ENCODE peak calls at places on chromosomes 5 and 9, in ten cellular contexts. One of them, this sample, is unnamed.

GRCh38 chr5:10762776-10763500 is 1.9 kb upstream of the DAP start:
- DNase-seq in left lung: no peak
- DNase-seq in fibroblast of lung: no peak
- DNase-seq in aorta: no peak
- DNase-seq in WERI-Rb-1: no peak
- DNase-seq in CD8-positive, alpha-beta T cell: no peak
- DNase-seq in effector memory CD4-positive, alpha-beta T cell: no peak
- DNase-seq in A549: no peak
- DNase-seq in breast epithelium: no peak
- DNase-seq in mesenchymal stem cell: no peak
- DNase-seq in this sample: no peak

GRCh38 chr5:38720691-38721361 is 125.0 kb upstream of the OSMR start:
- DNase-seq in left lung: no peak
- DNase-seq in fibroblast of lung: no peak
- DNase-seq in aorta: no peak
- DNase-seq in WERI-Rb-1: no peak
- DNase-seq in CD8-positive, alpha-beta T cell: no peak
- DNase-seq in effector memory CD4-positive, alpha-beta T cell: no peak
- DNase-seq in A549: no peak
- DNase-seq in breast epithelium: no peak
- DNase-seq in mesenchymal stem cell: no peak
- DNase-seq in this sample: no peak

GRCh38 chr5:132193165-132193694 is 34.4 kb downstream of the P4HA2 start:
- DNase-seq in left lung: no peak
- DNase-seq in fibroblast of lung: no peak
- DNase-seq in aorta: no peak
- DNase-seq in WERI-Rb-1: no peak
- DNase-seq in CD8-positive, alpha-beta T cell: no peak
- DNase-seq in effector memory CD4-positive, alpha-beta T cell: no peak
- DNase-seq in A549: no peak
- DNase-seq in breast epithelium: no peak
- DNase-seq in mesenchymal stem cell: no peak
- DNase-seq in this sample: no peak

GRCh38 chr9:36966371-36967097 is 67.5 kb downstream of the PAX5 start:
- DNase-seq in left lung: no peak
- DNase-seq in fibroblast of lung: no peak
- DNase-seq in aorta: no peak
- DNase-seq in WERI-Rb-1: no peak
- DNase-seq in CD8-positive, alpha-beta T cell: no peak
- DNase-seq in effector memory CD4-positive, alpha-beta T cell: no peak
- DNase-seq in A549: no peak
- DNase-seq in breast epithelium: no peak
- DNase-seq in mesenchymal stem cell: no peak
- DNase-seq in this sample: no peak

GRCh38 chr5:108579236-108579635 is 168.5 kb upstream of the FER start:
- DNase-seq in left lung: no peak
- DNase-seq in fibroblast of lung: no peak
- DNase-seq in aorta: no peak
- DNase-seq in WERI-Rb-1: peak
- DNase-seq in CD8-positive, alpha-beta T cell: no peak
- DNase-seq in effector memory CD4-positive, alpha-beta T cell: no peak
- DNase-seq in A549: no peak
- DNase-seq in breast epithelium: no peak
- DNase-seq in mesenchymal stem cell: no peak
- DNase-seq in this sample: no peak

GRCh38 chr5:33649801-33650482 is 209.2 kb downstream of the TARS1 start:
- DNase-seq in left lung: no peak
- DNase-seq in fibroblast of lung: peak
- DNase-seq in aorta: no peak
- DNase-seq in WERI-Rb-1: no peak
- DNase-seq in CD8-positive, alpha-beta T cell: no peak
- DNase-seq in effector memory CD4-positive, alpha-beta T cell: no peak
- DNase-seq in A549: peak
- DNase-seq in breast epithelium: no peak
- DNase-seq in mesenchymal stem cell: peak
- DNase-seq in this sample: peak

GRCh38 chr5:133756036-133756435 is 143.7 kb upstream of the FSTL4 start:
- DNase-seq in left lung: no peak
- DNase-seq in fibroblast of lung: no peak
- DNase-seq in aorta: no peak
- DNase-seq in WERI-Rb-1: no peak
- DNase-seq in CD8-positive, alpha-beta T cell: no peak
- DNase-seq in effector memory CD4-positive, alpha-beta T cell: no peak
- DNase-seq in A549: no peak
- DNase-seq in breast epithelium: no peak
- DNase-seq in mesenchymal stem cell: no peak
- DNase-seq in this sample: no peak

GRCh38 chr9:90925581-90926257 is 124.1 kb downstream of the SYK start:
- DNase-seq in left lung: no peak
- DNase-seq in fibroblast of lung: peak
- DNase-seq in aorta: no peak
- DNase-seq in WERI-Rb-1: no peak
- DNase-seq in CD8-positive, alpha-beta T cell: no peak
- DNase-seq in effector memory CD4-positive, alpha-beta T cell: no peak
- DNase-seq in A549: peak
- DNase-seq in breast epithelium: no peak
- DNase-seq in mesenchymal stem cell: peak
- DNase-seq in this sample: peak

GRCh38 chr9:14153310-14153720 is 160.6 kb downstream of the NFIB start:
- DNase-seq in left lung: no peak
- DNase-seq in fibroblast of lung: no peak
- DNase-seq in aorta: no peak
- DNase-seq in WERI-Rb-1: peak
- DNase-seq in CD8-positive, alpha-beta T cell: no peak
- DNase-seq in effector memory CD4-positive, alpha-beta T cell: no peak
- DNase-seq in A549: no peak
- DNase-seq in breast epithelium: no peak
- DNase-seq in mesenchymal stem cell: no peak
- DNase-seq in this sample: no peak

GRCh38 chr9:112203536-112203935 is 28.4 kb upstream of the SUSD1 start:
- DNase-seq in left lung: no peak
- DNase-seq in fibroblast of lung: peak
- DNase-seq in aorta: no peak
- DNase-seq in WERI-Rb-1: no peak
- DNase-seq in CD8-positive, alpha-beta T cell: no peak
- DNase-seq in effector memory CD4-positive, alpha-beta T cell: no peak
- DNase-seq in A549: no peak
- DNase-seq in breast epithelium: no peak
- DNase-seq in mesenchymal stem cell: peak
- DNase-seq in this sample: no peak

GRCh38 chr5:68285857-68286611 is 70.5 kb downstream of the PIK3R1 start:
- DNase-seq in left lung: no peak
- DNase-seq in fibroblast of lung: peak
- DNase-seq in aorta: no peak
- DNase-seq in WERI-Rb-1: no peak
- DNase-seq in CD8-positive, alpha-beta T cell: no peak
- DNase-seq in effector memory CD4-positive, alpha-beta T cell: no peak
- DNase-seq in A549: peak
- DNase-seq in breast epithelium: no peak
- DNase-seq in mesenchymal stem cell: peak
- DNase-seq in this sample: peak

GRCh38 chr5:127003798-127004495 is 26.4 kb downstream of the MARCHF3 start:
- DNase-seq in left lung: no peak
- DNase-seq in fibroblast of lung: no peak
- DNase-seq in aorta: no peak
- DNase-seq in WERI-Rb-1: no peak
- DNase-seq in CD8-positive, alpha-beta T cell: no peak
- DNase-seq in effector memory CD4-positive, alpha-beta T cell: no peak
- DNase-seq in A549: no peak
- DNase-seq in breast epithelium: no peak
- DNase-seq in mesenchymal stem cell: no peak
- DNase-seq in this sample: no peak

GRCh38 chr5:98977723-98978122 is 48.9 kb upstream of the CHD1 start:
- DNase-seq in left lung: no peak
- DNase-seq in fibroblast of lung: no peak
- DNase-seq in aorta: no peak
- DNase-seq in WERI-Rb-1: no peak
- DNase-seq in CD8-positive, alpha-beta T cell: no peak
- DNase-seq in effector memory CD4-positive, alpha-beta T cell: no peak
- DNase-seq in A549: no peak
- DNase-seq in breast epithelium: peak
- DNase-seq in mesenchymal stem cell: no peak
- DNase-seq in this sample: peak

GRCh38 chr9:100324594-100325200 is 28.0 kb downstream of the TEX10 start:
- DNase-seq in left lung: no peak
- DNase-seq in fibroblast of lung: peak
- DNase-seq in aorta: no peak
- DNase-seq in WERI-Rb-1: no peak
- DNase-seq in CD8-positive, alpha-beta T cell: no peak
- DNase-seq in effector memory CD4-positive, alpha-beta T cell: no peak
- DNase-seq in A549: peak
- DNase-seq in breast epithelium: no peak
- DNase-seq in mesenchymal stem cell: peak
- DNase-seq in this sample: peak

GRCh38 chr9:121259935-121260334 is 8.0 kb upstream of the GSN start:
- DNase-seq in left lung: no peak
- DNase-seq in fibroblast of lung: no peak
- DNase-seq in aorta: no peak
- DNase-seq in WERI-Rb-1: no peak
- DNase-seq in CD8-positive, alpha-beta T cell: no peak
- DNase-seq in effector memory CD4-positive, alpha-beta T cell: no peak
- DNase-seq in A549: no peak
- DNase-seq in breast epithelium: no peak
- DNase-seq in mesenchymal stem cell: no peak
- DNase-seq in this sample: no peak

GRCh38 chr5:81006231-81006630 is 46.1 kb downstream of the RASGRF2 start:
- DNase-seq in left lung: no peak
- DNase-seq in fibroblast of lung: no peak
- DNase-seq in aorta: no peak
- DNase-seq in WERI-Rb-1: no peak
- DNase-seq in CD8-positive, alpha-beta T cell: no peak
- DNase-seq in effector memory CD4-positive, alpha-beta T cell: no peak
- DNase-seq in A549: no peak
- DNase-seq in breast epithelium: no peak
- DNase-seq in mesenchymal stem cell: no peak
- DNase-seq in this sample: no peak

GRCh38 chr5:154603978-154604679 is 126.1 kb upstream of the HAND1 start:
- DNase-seq in left lung: no peak
- DNase-seq in fibroblast of lung: peak
- DNase-seq in aorta: peak
- DNase-seq in WERI-Rb-1: no peak
- DNase-seq in CD8-positive, alpha-beta T cell: no peak
- DNase-seq in effector memory CD4-positive, alpha-beta T cell: no peak
- DNase-seq in A549: no peak
- DNase-seq in breast epithelium: no peak
- DNase-seq in mesenchymal stem cell: peak
- DNase-seq in this sample: no peak

DNA sequence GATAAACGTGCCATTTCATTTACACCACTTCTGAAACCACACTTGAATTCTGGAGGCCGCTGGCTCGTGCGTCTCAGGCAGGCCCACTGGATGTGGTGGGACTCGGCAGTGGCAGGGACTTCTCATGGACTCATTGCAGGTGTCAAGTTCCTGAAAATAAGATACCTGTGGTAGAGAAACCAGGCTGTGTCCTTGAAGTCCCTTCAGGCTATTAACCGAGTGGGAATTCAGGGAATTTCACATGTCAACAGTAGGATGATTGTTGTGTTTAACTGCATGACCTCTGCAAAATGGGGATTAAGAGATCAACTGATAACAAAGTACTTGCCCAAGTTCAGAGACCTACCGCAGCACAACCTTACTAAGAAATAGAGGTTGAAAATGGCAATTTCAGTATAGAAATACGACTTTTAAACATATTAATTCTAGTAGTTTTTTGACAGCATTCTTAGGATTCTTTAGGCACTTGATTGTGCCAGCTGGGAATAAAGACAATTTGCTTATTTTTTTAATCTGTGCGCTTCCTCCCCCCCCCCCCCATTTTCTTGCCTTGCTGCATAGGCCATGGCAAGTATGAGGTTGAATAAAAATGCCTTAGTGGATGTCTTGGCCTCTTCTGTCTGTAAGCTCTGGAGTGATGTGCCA is 26.8 kb downstream of the TRIP13 start:
- DNase-seq in left lung: no peak
- DNase-seq in fibroblast of lung: no peak
- DNase-seq in aorta: no peak
- DNase-seq in WERI-Rb-1: no peak
- DNase-seq in CD8-positive, alpha-beta T cell: no peak
- DNase-seq in effector memory CD4-positive, alpha-beta T cell: no peak
- DNase-seq in A549: peak
- DNase-seq in breast epithelium: no peak
- DNase-seq in mesenchymal stem cell: no peak
- DNase-seq in this sample: no peak
- H3K27ac ChIP-seq in left lung: no peak
- H3K27ac ChIP-seq in fibroblast of lung: no peak
- H3K27ac ChIP-seq in aorta: no peak
- H3K27ac ChIP-seq in WERI-Rb-1: no peak
- H3K27ac ChIP-seq in CD8-positive, alpha-beta T cell: no peak
- H3K27ac ChIP-seq in effector memory CD4-positive, alpha-beta T cell: no peak
- H3K27ac ChIP-seq in A549: peak
- H3K27ac ChIP-seq in breast epithelium: no peak
- H3K27ac ChIP-seq in mesenchymal stem cell: no peak
- H3K27ac ChIP-seq in this sample: peak

DNA sequence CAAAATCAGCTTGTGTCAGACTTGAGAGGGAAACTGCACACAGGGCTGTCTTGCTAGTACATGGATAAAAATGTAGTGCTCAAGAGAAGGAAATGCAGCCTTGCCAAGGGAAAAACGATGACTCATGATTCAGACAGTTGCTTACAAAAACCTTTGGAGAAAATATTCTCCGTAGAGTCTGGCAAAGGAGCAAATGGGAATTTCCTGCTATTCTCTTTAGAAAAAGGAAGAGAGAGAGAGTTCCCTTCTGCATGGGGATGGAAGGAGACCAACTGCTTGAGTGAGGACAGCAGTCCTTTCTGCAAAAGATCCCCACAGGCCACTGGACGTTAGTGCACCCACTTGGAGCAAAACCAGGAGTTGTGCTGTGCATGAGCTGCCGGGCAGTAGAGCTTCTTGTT is 7.6 kb downstream of the IFNB1 start:
- DNase-seq in left lung: no peak
- DNase-seq in fibroblast of lung: peak
- DNase-seq in aorta: no peak
- DNase-seq in WERI-Rb-1: no peak
- DNase-seq in CD8-positive, alpha-beta T cell: no peak
- DNase-seq in effector memory CD4-positive, alpha-beta T cell: no peak
- DNase-seq in A549: peak
- DNase-seq in breast epithelium: peak
- DNase-seq in mesenchymal stem cell: peak
- DNase-seq in this sample: peak
- H3K27ac ChIP-seq in left lung: peak
- H3K27ac ChIP-seq in fibroblast of lung: no peak
- H3K27ac ChIP-seq in aorta: peak
- H3K27ac ChIP-seq in WERI-Rb-1: no peak
- H3K27ac ChIP-seq in CD8-positive, alpha-beta T cell: no peak
- H3K27ac ChIP-seq in effector memory CD4-positive, alpha-beta T cell: no peak
- H3K27ac ChIP-seq in A549: peak
- H3K27ac ChIP-seq in breast epithelium: no peak
- H3K27ac ChIP-seq in mesenchymal stem cell: peak
- H3K27ac ChIP-seq in this sample: peak

GRCh38 chr5:139675213-139675612 is 27.1 kb downstream of the CXXC5 start:
- DNase-seq in left lung: no peak
- DNase-seq in fibroblast of lung: no peak
- DNase-seq in aorta: no peak
- DNase-seq in WERI-Rb-1: no peak
- DNase-seq in CD8-positive, alpha-beta T cell: no peak
- DNase-seq in effector memory CD4-positive, alpha-beta T cell: no peak
- DNase-seq in A549: no peak
- DNase-seq in breast epithelium: no peak
- DNase-seq in mesenchymal stem cell: no peak
- DNase-seq in this sample: no peak
- H3K27ac ChIP-seq in left lung: no peak
- H3K27ac ChIP-seq in fibroblast of lung: no peak
- H3K27ac ChIP-seq in aorta: no peak
- H3K27ac ChIP-seq in WERI-Rb-1: no peak
- H3K27ac ChIP-seq in CD8-positive, alpha-beta T cell: no peak
- H3K27ac ChIP-seq in effector memory CD4-positive, alpha-beta T cell: no peak
- H3K27ac ChIP-seq in A549: no peak
- H3K27ac ChIP-seq in breast epithelium: peak
- H3K27ac ChIP-seq in mesenchymal stem cell: peak
- H3K27ac ChIP-seq in this sample: no peak

GRCh38 chr9:136603216-136603615 is 57.4 kb upstream of the NOTCH1 start:
- DNase-seq in left lung: peak
- DNase-seq in fibroblast of lung: no peak
- DNase-seq in aorta: no peak
- DNase-seq in WERI-Rb-1: no peak
- DNase-seq in CD8-positive, alpha-beta T cell: no peak
- DNase-seq in effector memory CD4-positive, alpha-beta T cell: no peak
- DNase-seq in A549: no peak
- DNase-seq in breast epithelium: no peak
- DNase-seq in mesenchymal stem cell: no peak
- DNase-seq in this sample: no peak
- H3K27ac ChIP-seq in left lung: no peak
- H3K27ac ChIP-seq in fibroblast of lung: no peak
- H3K27ac ChIP-seq in aorta: no peak
- H3K27ac ChIP-seq in WERI-Rb-1: no peak
- H3K27ac ChIP-seq in CD8-positive, alpha-beta T cell: no peak
- H3K27ac ChIP-seq in effector memory CD4-positive, alpha-beta T cell: no peak
- H3K27ac ChIP-seq in A549: no peak
- H3K27ac ChIP-seq in breast epithelium: no peak
- H3K27ac ChIP-seq in mesenchymal stem cell: no peak
- H3K27ac ChIP-seq in this sample: peak